ENCODE peak calls at places on chromosome X, in four cellular contexts. I is mesenchymal stem cell, F is PC-3, X is Karpas-422. L is an unnamed sample.

GRCh38 chrX:100368167-100368566 is 41.9 kb downstream of the PCDH19 start:
- DNase-seq in X (peak; percentile 81), I (peak; percentile 0), F (peak; percentile 41), L (peak; percentile 49)

GRCh38 chrX:55011294-55011693 is 11.1 kb downstream of the APEX2 start:
- DNase-seq in F (peak; percentile 42), X (peak; percentile 58), I (peak; percentile 1), L (no peak)

GRCh38 chrX:118360429-118361125 is 14.7 kb downstream of the WDR44 start:
- DNase-seq in F (peak; percentile 31), I (peak; percentile 29), X (peak; percentile 27), L (peak; percentile 31)

GRCh38 chrX:129360175-129360574 is 163.1 kb downstream of the SMARCA1 start:
- DNase-seq in I (peak; percentile 48), F (peak; percentile 74), X (peak; percentile 88), L (peak; percentile 74)

GRCh38 chrX:110061138-110061537 is 58.2 kb downstream of the TMEM164 start:
- DNase-seq in X (no peak), I (peak; percentile 1), F (no peak), L (no peak)

GRCh38 chrX:1472975-1473374 is 20.3 kb upstream of the ASMTL start:
- DNase-seq in F (no peak), X (no peak), I (no peak), L (no peak)

GRCh38 chrX:75229774-75230173 is 44.1 kb upstream of the UPRT start:
- DNase-seq in F (no peak), I (no peak), X (no peak), L (no peak)

GRCh38 chrX:69793260-69793935 is 177.5 kb downstream of the EDA start:
- DNase-seq in X (no peak), F (no peak), I (no peak), L (no peak)

GRCh38 chrX:105190252-105190853 is 30.1 kb downstream of the TEX13A start:
- DNase-seq in X (peak; percentile 77), I (peak; percentile 32), F (peak; percentile 74), L (peak; percentile 36)

GRCh38 chrX:98114026-98114425 is 1230.3 kb downstream of the RPA4 start:
- DNase-seq in I (no peak), F (no peak), X (no peak), L (no peak)

GRCh38 chrX:63656871-63657580 is 128.0 kb downstream of the ARHGEF9 start:
- DNase-seq in I (peak; percentile 63), F (peak; percentile 13), X (no peak), L (no peak)

GRCh38 chrX:56788717-56789122 is 59.7 kb downstream of the NBDY start:
- DNase-seq in F (no peak), I (no peak), X (no peak), L (no peak)

GRCh38 chrX:27680726-27681125 is 90.6 kb downstream of the DCAF8L2 start:
- DNase-seq in I (peak; percentile 0), F (peak; percentile 3), X (no peak), L (no peak)

GRCh38 chrX:10506781-10507180 is 113.6 kb downstream of the MID1 start:
- DNase-seq in X (no peak), F (no peak), I (no peak), L (no peak)

GRCh38 chrX:39810901-39811300 is 286.9 kb downstream of the BCOR start:
- DNase-seq in I (no peak), X (no peak), F (no peak), L (no peak)

GRCh38 chrX:46707274-46707965 is 51.5 kb downstream of the SLC9A7 start:
- DNase-seq in X (no peak), F (no peak), I (no peak), L (no peak)

GRCh38 chrX:155864655-155865054 is 16.5 kb upstream of the VAMP7 start:
- DNase-seq in F (peak; percentile 31), X (no peak), I (peak; percentile 10), L (peak; percentile 35)

GRCh38 chrX:42708222-42708621 is 69.7 kb downstream of the PPP1R2C start:
- DNase-seq in F (no peak), I (no peak), X (no peak), L (no peak)

GRCh38 chrX:108033890-108034289 is 11.0 kb upstream of the VSIG1 start:
- DNase-seq in I (no peak), X (no peak), F (no peak), L (no peak)

GRCh38 chrX:151082077-151082948 is 94.1 kb upstream of the GPR50 start:
- DNase-seq in X (peak; percentile 72), I (peak; percentile 47), F (peak; percentile 66), L (peak; percentile 75)

GRCh38 chrX:21438792-21439191 is 64.6 kb downstream of the CNKSR2 start:
- DNase-seq in X (peak; percentile 77), F (no peak), I (no peak), L (no peak)

DNA sequence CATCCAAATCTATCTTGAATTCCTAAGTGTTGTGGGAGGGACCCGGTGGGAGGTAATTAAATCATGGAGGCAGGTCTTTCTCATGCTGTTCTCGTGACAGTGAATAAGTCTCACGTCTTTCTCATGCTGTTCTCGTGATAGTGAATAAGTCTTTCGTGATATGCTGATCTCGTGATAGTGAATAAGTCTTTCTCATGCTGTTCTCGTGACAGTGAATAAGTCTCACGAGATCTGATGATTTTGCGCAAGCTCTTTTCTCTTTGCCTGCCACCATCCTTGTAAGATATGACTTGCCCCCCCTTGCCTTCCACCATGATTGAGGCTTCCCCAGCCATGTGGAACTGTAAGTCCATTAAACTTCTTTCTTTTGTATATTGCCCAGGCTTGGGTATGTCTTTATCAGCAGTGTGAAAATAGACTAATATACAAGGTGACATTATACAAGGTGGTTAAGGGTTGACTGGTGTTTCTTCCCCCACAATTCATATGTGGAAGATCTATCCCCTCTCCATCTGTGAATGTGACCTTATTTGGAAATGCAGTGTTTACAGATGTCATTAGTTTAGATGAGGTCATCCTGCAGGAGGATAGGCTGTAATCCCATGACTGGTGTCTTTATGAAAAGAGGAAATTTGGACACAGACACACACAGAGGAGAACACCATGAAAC is 27.6 kb downstream of the ARSD start:
- DNase-seq in I (peak; percentile 50), F (no peak), X (no peak), L (no peak)
- H3K27ac ChIP-seq in I (no peak overlapping the region), F (no peak overlapping the region), X (no peak overlapping the region), L (no peak overlapping the region)

DNA sequence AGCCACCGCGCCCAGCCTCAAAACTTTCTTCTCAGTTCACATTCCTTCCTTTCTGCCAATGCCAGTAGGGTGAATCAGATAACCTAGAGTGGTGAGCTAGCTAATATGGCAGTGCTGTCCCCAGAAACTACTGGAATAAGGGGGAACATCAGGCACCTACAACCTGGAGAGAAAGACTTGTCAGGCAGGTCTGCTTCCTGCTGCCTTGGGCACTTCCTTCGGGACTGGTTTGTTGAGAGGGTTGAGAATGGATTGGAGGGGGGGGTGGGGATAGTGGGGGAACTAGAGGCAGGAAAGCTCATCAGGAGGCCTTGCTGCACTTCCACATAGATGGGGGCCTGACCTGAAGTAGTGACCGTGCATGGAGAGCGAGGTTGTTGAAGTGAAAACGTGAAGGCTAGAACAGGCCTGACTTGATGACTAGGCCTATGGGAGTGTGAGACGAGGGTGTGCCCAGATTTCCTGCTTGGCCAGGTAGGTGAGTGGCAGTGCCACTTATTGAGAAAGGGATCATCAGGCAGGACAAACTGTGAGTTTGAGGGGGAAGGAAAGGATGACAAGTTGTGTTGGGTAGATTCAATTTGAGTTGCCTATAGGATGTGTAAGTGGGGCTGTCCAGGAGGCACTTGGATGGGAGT is 33.4 kb downstream of the SLC25A5 start:
- DNase-seq in X (no peak), I (no peak), F (peak; percentile 47), L (no peak)
- H2AFZ ChIP-seq in X (peak overlapping the region; percentile 50), I (no peak overlapping the region), F (no peak overlapping the region), L (no peak overlapping the region)

DNA sequence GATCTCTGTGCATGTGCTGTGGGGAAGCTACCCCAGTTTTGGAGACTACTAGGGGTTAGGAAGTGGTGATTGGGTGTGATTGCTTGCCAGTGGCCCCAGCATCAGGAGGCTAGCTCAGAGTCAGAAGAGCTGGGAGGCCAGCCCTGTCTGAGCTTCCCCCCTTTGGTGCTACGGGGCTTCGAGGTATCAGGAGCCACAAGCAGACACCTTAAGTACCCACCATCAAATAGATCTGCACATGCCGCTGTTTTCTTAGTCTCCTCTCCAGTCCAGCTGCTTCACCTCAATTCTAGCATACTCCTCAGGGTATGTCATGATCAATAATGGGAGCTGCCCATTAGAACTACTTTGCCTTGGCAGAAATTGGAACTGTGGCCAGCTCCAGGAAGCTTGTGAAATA is 10.8 kb upstream of the PPEF1 start:
- DNase-seq in X (no peak), F (no peak), I (no peak), L (no peak)
- H3K27ac ChIP-seq in X (no peak overlapping the region), F (no peak overlapping the region), I (no peak overlapping the region), L (no peak overlapping the region)

GRCh38 chrX:433771-434170 is 47.1 kb upstream of the PPP2R3B start:
- DNase-seq in F (no peak), I (no peak), X (no peak), L (no peak)
- H2AFZ ChIP-seq in F (no peak overlapping the region), I (no peak overlapping the region), X (no peak overlapping the region), L (no peak overlapping the region)

DNA sequence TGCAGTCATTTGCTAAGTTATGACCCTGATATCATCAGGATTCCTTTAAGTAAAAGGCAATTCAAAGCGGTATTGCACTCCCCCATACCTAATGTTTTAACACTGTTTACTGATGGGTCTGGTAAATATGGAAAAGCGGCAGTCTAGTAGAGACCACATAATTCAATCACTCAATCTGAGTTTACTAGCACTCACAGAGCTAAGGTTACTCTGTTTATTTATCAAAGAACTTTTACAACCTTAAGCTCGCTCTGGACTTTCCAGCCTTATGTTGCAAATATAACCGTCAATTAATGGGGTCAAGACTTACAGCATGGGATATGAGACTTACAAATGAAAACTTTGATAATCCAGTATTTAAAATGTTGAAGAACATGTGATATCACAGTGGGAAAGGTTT is 124.5 kb upstream of the ZCCHC13 start:
- DNase-seq in F (no peak), X (no peak), I (peak; percentile 12), L (no peak)
- H3K27ac ChIP-seq in F (no peak overlapping the region), X (no peak overlapping the region), I (no peak overlapping the region), L (no peak overlapping the region)

GRCh38 chrX:136692271-136692670 is 44.3 kb downstream of the CD40LG start:
- DNase-seq in I (no peak), F (peak; percentile 64), X (no peak), L (no peak)

GRCh38 chrX:136691028-136691809 is 43.3 kb downstream of the CD40LG start:
- DNase-seq in X (peak; percentile 43), F (peak; percentile 76), I (no peak), L (no peak)

GRCh38 chrX:136687457-136687856 is 39.5 kb downstream of the CD40LG start:
- DNase-seq in I (no peak), F (no peak), X (no peak), L (no peak)

GRCh38 chrX:136694491-136695087 is 46.6 kb downstream of the CD40LG start:
- DNase-seq in X (peak; percentile 86), F (peak; percentile 64), I (peak; percentile 39), L (peak; percentile 74)

GRCh38 chrX:136689441-136689840 is 41.5 kb downstream of the CD40LG start:
- DNase-seq in I (peak; percentile 3), F (no peak), X (no peak), L (peak; percentile 60)
- H2AFZ ChIP-seq in I (no peak overlapping the region), F (no peak overlapping the region), X (no peak overlapping the region), L (no peak overlapping the region)